ENCODE peak calls at places on chromosome 13, in nine cellular contexts. H is OCI-LY7, S is AG10803, R is A549, E is uterus, N is PC-9, C is lower lobe of right lung, X is body of pancreas, Y is AG09309. Z is an unnamed sample.

GRCh38 chr13:51894239-51894638 is 32.5 kb downstream of the CCDC70 start:
- DNase-seq in H (no peak), S (no peak), R (no peak), E (no peak), N (no peak), C (no peak), X (no peak), Y (no peak), Z (peak)

GRCh38 chr13:110676511-110677204 is 29.3 kb downstream of the CARS2 start:
- DNase-seq in H (peak), S (no peak), R (no peak), E (no peak), N (no peak), C (no peak), X (peak), Y (no peak), Z (no peak)

GRCh38 chr13:30679483-30680330 is 55.6 kb upstream of the ALOX5AP start:
- DNase-seq in H (peak), S (peak), R (peak), E (no peak), N (no peak), C (no peak), X (no peak), Y (no peak), Z (peak)

GRCh38 chr13:25678398-25678797 is 306.6 kb downstream of the ATP8A2 start:
- DNase-seq in H (no peak), S (no peak), R (no peak), E (no peak), N (no peak), C (no peak), X (peak), Y (no peak), Z (no peak)

GRCh38 chr13:103941506-103942148 is 875.4 kb upstream of the SLC10A2 start:
- DNase-seq in H (no peak), S (no peak), R (no peak), E (no peak), N (no peak), C (no peak), X (no peak), Y (no peak), Z (no peak)

GRCh38 chr13:60267498-60268202 is 103.9 kb upstream of the DIAPH3 start:
- DNase-seq in H (peak), S (peak), R (no peak), E (no peak), N (peak), C (no peak), X (peak), Y (no peak), Z (no peak)

GRCh38 chr13:50081106-50081898 is 66.1 kb downstream of the KCNRG start:
- DNase-seq in H (peak), S (no peak), R (no peak), E (peak), N (peak), C (peak), X (peak), Y (no peak), Z (peak)

GRCh38 chr13:25806304-25806974 is 245.4 kb downstream of the SHISA2 start:
- DNase-seq in H (no peak), S (no peak), R (no peak), E (no peak), N (no peak), C (no peak), X (no peak), Y (no peak), Z (no peak)

GRCh38 chr13:99542788-99543406 is 41.6 kb downstream of the TM9SF2 start:
- DNase-seq in H (peak), S (no peak), R (no peak), E (no peak), N (no peak), C (no peak), X (no peak), Y (no peak), Z (no peak)

GRCh38 chr13:19818223-19818842 is 35.6 kb upstream of the PSPC1 start:
- DNase-seq in H (peak), S (no peak), R (peak), E (peak), N (no peak), C (peak), X (peak), Y (no peak), Z (peak)

GRCh38 chr13:89900104-89900760 is 1447.3 kb upstream of the MIR17HG start:
- DNase-seq in H (no peak), S (no peak), R (no peak), E (no peak), N (no peak), C (no peak), X (no peak), Y (no peak), Z (no peak)

GRCh38 chr13:22800726-22801401 is 379.9 kb upstream of the SGCG start:
- DNase-seq in H (no peak), S (peak), R (no peak), E (no peak), N (no peak), C (no peak), X (peak), Y (no peak), Z (no peak)

GRCh38 chr13:26111797-26112196 is 60.0 kb upstream of the SHISA2 start:
- DNase-seq in H (no peak), S (no peak), R (no peak), E (no peak), N (no peak), C (no peak), X (no peak), Y (no peak), Z (no peak)

GRCh38 chr13:61592489-61592888 is 176.8 kb upstream of the PCDH20 start:
- DNase-seq in H (no peak), S (no peak), R (no peak), E (no peak), N (no peak), C (no peak), X (no peak), Y (no peak), Z (no peak)

GRCh38 chr13:34044041-34044440 is 226.1 kb downstream of the RFC3 start:
- DNase-seq in H (no peak), S (peak), R (no peak), E (no peak), N (no peak), C (no peak), X (no peak), Y (peak), Z (no peak)

GRCh38 chr13:70386919-70387318 is 278.7 kb upstream of the KLHL1 start:
- DNase-seq in H (no peak), S (no peak), R (no peak), E (no peak), N (no peak), C (peak), X (no peak), Y (no peak), Z (no peak)

GRCh38 chr13:43544011-43544410 is 242.8 kb downstream of the ENOX1 start:
- DNase-seq in H (no peak), S (no peak), R (no peak), E (peak), N (no peak), C (no peak), X (no peak), Y (no peak), Z (no peak)

GRCh38 chr13:30569901-30570576 is 47.7 kb upstream of the USPL1 start:
- DNase-seq in H (no peak), S (peak), R (peak), E (peak), N (peak), C (no peak), X (peak), Y (peak), Z (peak)

GRCh38 chr13:97659602-97660001 is 225.6 kb downstream of the RAP2A start:
- DNase-seq in H (no peak), S (peak), R (no peak), E (no peak), N (no peak), C (no peak), X (peak), Y (no peak), Z (peak)

GRCh38 chr13:112244061-112244460 is 132.1 kb upstream of the SPACA7 start:
- DNase-seq in H (no peak), S (no peak), R (no peak), E (no peak), N (no peak), C (no peak), X (no peak), Y (no peak), Z (no peak)

GRCh38 chr13:107138987-107139386 is 571.0 kb upstream of the ARGLU1 start:
- DNase-seq in H (no peak), S (no peak), R (no peak), E (no peak), N (no peak), C (no peak), X (no peak), Y (no peak), Z (no peak)

GRCh38 chr13:41848435-41849255 is 112.3 kb downstream of the VWA8 start:
- DNase-seq in H (no peak), S (peak), R (no peak), E (no peak), N (no peak), C (no peak), X (no peak), Y (no peak), Z (no peak)

GRCh38 chr13:33236021-33236420 is 49.5 kb downstream of the STARD13 start:
- DNase-seq in H (no peak), S (peak), R (no peak), E (no peak), N (no peak), C (no peak), X (no peak), Y (no peak), Z (no peak)

GRCh38 chr13:31803327-31803726 is 64.0 kb downstream of the RXFP2 start:
- DNase-seq in H (no peak), S (no peak), R (no peak), E (no peak), N (no peak), C (no peak), X (no peak), Y (no peak), Z (no peak)

DNA sequence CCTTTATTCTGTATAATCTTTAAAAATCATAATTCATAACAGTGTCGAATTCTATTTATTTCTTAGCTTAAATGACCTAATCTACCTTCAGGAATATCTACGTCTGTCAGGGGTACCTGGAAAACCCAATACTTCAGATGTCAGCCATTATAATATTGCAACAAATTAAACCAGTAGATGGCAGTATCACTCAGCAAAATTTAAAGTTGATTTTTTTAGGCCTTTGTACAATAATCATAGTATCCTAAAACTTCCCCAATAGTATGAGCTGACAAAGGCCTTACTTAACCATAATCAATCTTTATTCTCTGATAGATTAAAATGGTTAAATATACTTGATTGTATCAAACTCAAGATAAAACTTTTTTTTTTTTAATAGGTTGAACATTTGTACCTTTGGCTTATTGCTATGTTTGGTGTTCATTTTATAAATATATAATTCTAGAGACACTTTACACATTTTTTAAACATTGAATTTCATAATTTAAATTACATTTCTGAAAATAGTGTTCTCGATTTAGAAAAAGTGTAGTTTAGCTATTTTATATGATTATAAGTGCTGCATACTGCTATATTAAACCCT is 830.2 kb upstream of the SPRY2 start:
- DNase-seq in H (peak), S (peak), R (no peak), E (no peak), N (no peak), C (no peak), X (no peak), Y (no peak), Z (no peak)
- TF ChIP-seq CTCF in H (peak), S (peak), R (peak), E (no peak), N (peak), C (peak), X (peak), Y (peak), Z (peak)

GRCh38 chr13:101155920-101156319 is 260.4 kb downstream of the NALCN start:
- DNase-seq in H (no peak), S (no peak), R (peak), E (no peak), N (no peak), C (no peak), X (no peak), Y (no peak), Z (no peak)
- TF ChIP-seq CTCF in H (peak), S (peak), R (peak), E (no peak), N (peak), C (peak), X (peak), Y (peak), Z (peak)

GRCh38 chr13:76019421-76020044 is 383.4 kb downstream of the LMO7 start:
- DNase-seq in H (peak), S (no peak), R (no peak), E (no peak), N (no peak), C (peak), X (no peak), Y (no peak), Z (peak)
- TF ChIP-seq CTCF in H (peak), S (no peak), R (peak), E (no peak), N (no peak), C (no peak), X (no peak), Y (peak), Z (peak)

DNA sequence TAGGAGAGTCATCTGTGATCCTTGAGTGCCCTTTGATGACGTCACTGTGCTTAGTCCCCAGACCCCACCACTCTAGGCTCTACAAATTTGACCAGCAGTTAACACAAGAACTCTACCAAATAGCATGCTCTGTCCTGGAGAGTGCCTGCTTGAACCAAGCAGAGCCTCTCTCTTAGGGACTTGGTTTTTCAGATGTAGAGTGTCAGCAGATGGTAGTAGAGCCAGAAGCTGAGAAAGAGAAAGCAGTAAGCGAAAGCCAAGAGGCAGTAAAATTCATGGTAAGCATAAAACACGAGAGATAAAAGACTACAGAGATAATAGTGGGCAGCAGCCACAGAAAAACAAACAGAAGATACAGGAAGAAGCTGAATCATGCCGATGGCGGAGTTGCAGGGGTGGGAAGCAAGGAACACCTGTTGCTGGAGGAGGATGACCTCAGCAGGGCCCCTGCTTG is 193.3 kb downstream of the SLC7A1 start:
- DNase-seq in H (no peak), S (no peak), R (no peak), E (peak), N (no peak), C (no peak), X (no peak), Y (no peak), Z (no peak)
- TF ChIP-seq CTCF in H (no peak), S (no peak), R (no peak), E (no peak), N (no peak), C (no peak), X (no peak), Y (no peak), Z (no peak)

GRCh38 chr13:72521965-72522661 is 205.3 kb downstream of the MZT1 start:
- DNase-seq in H (no peak), S (no peak), R (no peak), E (no peak), N (no peak), C (no peak), X (peak), Y (no peak), Z (peak)
- TF ChIP-seq CTCF in H (no peak), S (no peak), R (no peak), E (no peak), N (no peak), C (no peak), X (no peak), Y (no peak), Z (peak)

GRCh38 chr13:113802761-113803160 is 43.7 kb downstream of the TMEM255B start:
- DNase-seq in H (no peak), S (no peak), R (no peak), E (no peak), N (no peak), C (no peak), X (no peak), Y (no peak), Z (peak)
- TF ChIP-seq CTCF in H (no peak), S (no peak), R (no peak), E (no peak), N (no peak), C (no peak), X (no peak), Y (no peak), Z (no peak)

Z was measured in BE2C.